ENCODE peak calls at places on chromosomes 7 and 10, in nine cellular contexts. K is heart left ventricle, B is AG10803, L is fibroblast of the aortic adventitia, Z is H9, F is natural killer cell, M is heart right ventricle, Y is ovary, G is GM23338. O is an unnamed sample.

GRCh38 chr7:96045919-96046318 is 273.6 kb downstream of the DYNC1I1 start:
- DNase-seq in L (no peak), K (no peak), M (no peak), Z (peak; percentile 30), G (peak; percentile 41), Y (no peak), F (no peak), B (no peak), O (no peak)

GRCh38 chr10:78830062-78830974 is 238.4 kb upstream of the ZMIZ1 start:
- DNase-seq in Z (no peak), M (no peak), K (no peak), G (no peak), B (no peak), L (peak; percentile 51), F (no peak), Y (no peak), O (peak; percentile 23)

GRCh38 chr10:86298501-86299001 is 68.0 kb downstream of the GRID1 start:
- DNase-seq in Y (no peak), M (no peak), F (no peak), Z (peak; percentile 23), L (no peak), G (no peak), K (peak; percentile 5), B (no peak), O (no peak)

GRCh38 chr10:89887830-89888229 is 186.4 kb downstream of the KIF20B start:
- DNase-seq in G (no peak), K (no peak), L (peak; percentile 13), Y (no peak), Z (no peak), F (no peak), B (peak; percentile 4), M (no peak), O (no peak)

GRCh38 chr7:91634485-91635177 is 245.9 kb downstream of the MTERF1 start:
- DNase-seq in Z (no peak), L (no peak), F (no peak), M (no peak), Y (no peak), K (no peak), B (no peak), G (no peak), O (peak; percentile 5)

GRCh38 chr10:70652761-70653657 is 19.3 kb upstream of the ADAMTS14 start:
- DNase-seq in Z (peak; percentile 12), F (peak; percentile 1), M (peak; percentile 84), B (peak; percentile 97), K (peak; percentile 82), Y (no peak), G (no peak), L (peak; percentile 98), O (peak; percentile 54)

GRCh38 chr7:74263399-74264120 is 9.4 kb upstream of the RFC2 start:
- DNase-seq in L (no peak), B (no peak), M (no peak), K (no peak), F (no peak), Y (no peak), Z (no peak), G (no peak), O (no peak)

GRCh38 chr10:97399843-97400545 is 1.1 kb downstream of the RRP12 start:
- DNase-seq in M (peak; percentile 39), G (peak; percentile 39), Y (peak; percentile 27), L (peak; percentile 61), F (peak; percentile 25), K (peak; percentile 44), Z (no peak), B (peak; percentile 49), O (peak; percentile 91)

GRCh38 chr7:85070967-85071628 is 115.8 kb downstream of the SEMA3D start:
- DNase-seq in F (no peak), Y (no peak), M (no peak), B (no peak), K (no peak), Z (no peak), L (no peak), G (no peak), O (no peak)

GRCh38 chr7:139576179-139576973 is 52.9 kb downstream of the CLEC2L start:
- DNase-seq in K (no peak), B (no peak), Z (peak; percentile 18), F (no peak), M (no peak), L (no peak), Y (no peak), G (no peak), O (no peak)

GRCh38 chr7:409344-410281 is 110.0 kb downstream of the PDGFA start:
- DNase-seq in Y (no peak), K (no peak), Z (peak; percentile 26), B (no peak), G (no peak), L (no peak), M (no peak), F (no peak), O (no peak)

GRCh38 chr10:52472406-52473146 is 158.5 kb downstream of the DKK1 start:
- DNase-seq in Y (no peak), K (no peak), G (no peak), F (no peak), B (no peak), L (no peak), Z (no peak), M (no peak), O (no peak)

GRCh38 chr7:2886900-2887299 is 42.8 kb upstream of the GNA12 start:
- DNase-seq in F (no peak), B (peak; percentile 71), Y (peak; percentile 63), L (peak; percentile 83), G (peak; percentile 91), K (no peak), Z (peak; percentile 77), M (peak; percentile 45), O (peak; percentile 78)

GRCh38 chr7:14687777-14688176 is 214.8 kb downstream of the DGKB start:
- DNase-seq in B (no peak), Z (no peak), Y (no peak), F (no peak), K (no peak), M (no peak), G (no peak), L (peak; percentile 49), O (peak; percentile 1)

GRCh38 chr7:31702354-31702753 is 15.3 kb downstream of the PPP1R17 start:
- DNase-seq in M (no peak), K (no peak), Y (no peak), B (no peak), Z (no peak), G (no peak), F (no peak), L (no peak), O (no peak)

GRCh38 chr7:4154882-4155281 is 527.2 kb upstream of the FOXK1 start:
- DNase-seq in K (no peak), Y (no peak), G (no peak), Z (no peak), F (no peak), B (no peak), L (no peak), M (no peak), O (no peak)

GRCh38 chr10:60358282-60358681 is 31.4 kb downstream of the ANK3 start:
- DNase-seq in F (no peak), L (no peak), Z (no peak), M (no peak), Y (no peak), K (no peak), B (no peak), G (no peak), O (no peak)

GRCh38 chr10:72261323-72262018 is 12.3 kb upstream of the DDIT4 start:
- DNase-seq in K (no peak), F (peak; percentile 63), B (no peak), M (no peak), Z (no peak), L (no peak), Y (no peak), G (no peak), O (no peak)

GRCh38 chr10:120453319-120453718 is 3.7 kb upstream of the PLPP4 start:
- DNase-seq in Y (no peak), G (no peak), L (no peak), M (no peak), K (no peak), Z (no peak), B (no peak), F (no peak), O (no peak)

GRCh38 chr10:102410427-102411073 is 8.0 kb downstream of the PSD start:
- DNase-seq in G (peak; percentile 80), Y (no peak), L (no peak), Z (peak; percentile 64), B (no peak), M (no peak), K (no peak), F (no peak), O (no peak)

GRCh38 chr10:101029520-101030309 is 1.2 kb downstream of the PDZD7 start:
- DNase-seq in G (peak; percentile 72), Z (peak; percentile 72), F (no peak), Y (no peak), K (no peak), B (no peak), L (no peak), M (no peak), O (no peak)
- TF ChIP-seq CTCF in G (peak; percentile 15), Z (peak; percentile 56), F (no peak), Y (no peak), K (no peak), B (peak; percentile 12), L (peak; percentile 16), M (no peak), O (no peak)

DNA sequence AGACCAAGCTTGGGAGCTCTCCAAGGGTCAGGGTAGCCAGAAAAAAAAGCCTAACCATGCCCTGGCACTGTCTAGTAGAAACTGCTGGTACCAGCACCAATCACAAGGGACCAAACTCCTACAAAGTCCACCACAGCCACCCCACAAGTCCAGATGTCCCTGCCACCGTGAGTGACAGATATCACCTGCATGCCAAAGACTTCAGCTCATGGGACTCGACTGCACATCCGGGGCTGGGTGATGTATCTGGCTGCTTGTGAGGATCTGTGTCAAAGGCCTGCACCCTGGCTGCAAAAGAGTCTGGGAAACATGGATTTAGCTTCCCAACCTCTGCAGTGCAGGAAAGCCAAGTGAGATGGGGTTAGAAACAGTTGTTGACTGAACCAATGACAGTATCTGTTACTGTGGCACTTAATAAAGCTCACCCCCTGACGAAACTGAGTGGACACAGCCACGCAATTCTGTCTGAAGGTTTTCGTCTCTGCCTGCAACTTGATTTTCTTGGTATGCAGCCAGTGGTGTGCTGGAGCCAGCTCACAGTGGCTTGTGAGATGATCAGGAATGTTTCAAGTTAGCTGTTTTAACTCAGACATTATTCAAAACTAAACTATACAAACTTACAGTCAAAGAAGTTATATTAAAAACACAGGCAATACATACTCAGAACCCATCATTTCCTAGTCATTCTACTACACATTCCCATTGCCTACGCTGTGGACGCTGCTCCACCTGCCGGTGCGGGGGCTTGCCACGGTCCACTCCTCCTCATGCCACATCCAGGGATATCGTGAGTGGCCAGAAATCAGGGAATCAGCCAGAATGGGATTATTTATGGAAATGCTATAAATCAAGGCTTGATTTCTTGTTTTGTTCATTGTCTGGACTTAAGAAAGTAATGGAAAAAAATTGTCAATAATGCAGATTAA is 9.2 kb downstream of the ZNF488 start:
- DNase-seq in M (no peak), Y (no peak), Z (peak; percentile 8), L (peak; percentile 89), G (no peak), F (no peak), B (peak; percentile 60), K (peak; percentile 18), O (no peak)
- TF ChIP-seq CTCF in M (no peak), Y (no peak), Z (no peak), L (peak; percentile 39), G (no peak), F (no peak), B (no peak), K (no peak), O (no peak)

GRCh38 chr7:83964318-83964717 is 230.3 kb downstream of the SEMA3A start:
- DNase-seq in F (no peak), Z (no peak), Y (no peak), G (no peak), L (no peak), B (no peak), K (no peak), M (no peak), O (no peak)
- TF ChIP-seq CTCF in F (no peak), Z (no peak), Y (no peak), G (no peak), L (no peak), B (no peak), K (no peak), M (no peak), O (no peak)

GRCh38 chr7:69871213-69871885 is 273.1 kb downstream of the AUTS2 start:
- DNase-seq in M (no peak), Z (no peak), B (peak; percentile 70), Y (no peak), K (no peak), L (no peak), F (no peak), G (no peak), O (peak; percentile 33)
- TF ChIP-seq CTCF in M (no peak), Z (no peak), B (no peak), Y (no peak), K (no peak), L (no peak), F (peak; percentile 3), G (no peak), O (no peak)